ENCODE peak calls at places on chromosomes 2 and 18, in four cellular contexts. Y, U, N and W are unnamed samples.
A peak's percentile ranks its signal among the peaks of the same experiment; 100 is the strongest.

GRCh38 chr2:239661334-239662312 is 260.8 kb upstream of the HDAC4 start:
- DNase-seq in Y (no peak), U (no peak), N (no peak), W (peak; percentile 40)

GRCh38 chr18:1002653-1003178 is 98.0 kb downstream of the ADCYAP1 start:
- DNase-seq in Y (no peak), U (no peak), N (no peak), W (no peak)

GRCh38 chr2:206150631-206151030 is 8.6 kb downstream of the NDUFS1 start:
- DNase-seq in Y (no peak), U (no peak), N (no peak), W (no peak)

GRCh38 chr2:100137877-100138570 is 4.4 kb downstream of the AFF3 start:
- DNase-seq in Y (no peak), U (no peak), N (no peak), W (no peak)

GRCh38 chr2:219569635-219570034 is 1.7 kb downstream of the OBSL1 start:
- DNase-seq in Y (no peak), U (no peak), N (no peak), W (no peak)

GRCh38 chr2:165938237-165938636 is 15.3 kb downstream of the TTC21B start:
- DNase-seq in Y (no peak), U (no peak), N (no peak), W (no peak)

GRCh38 chr2:144032566-144032965 is 487.4 kb downstream of the ZEB2 start:
- DNase-seq in Y (no peak), U (no peak), N (no peak), W (no peak)

GRCh38 chr2:105919826-105920225 is 175.1 kb downstream of the NCK2 start:
- DNase-seq in Y (no peak), U (peak; percentile 55), N (peak; percentile 20), W (no peak)

GRCh38 chr2:157866202-157866601 is 9.9 kb downstream of the ACVR1 start:
- DNase-seq in Y (no peak), U (no peak), N (no peak), W (no peak)

GRCh38 chr2:101566632-101567228 is 91.8 kb upstream of the RFX8 start:
- DNase-seq in Y (no peak), U (no peak), N (no peak), W (no peak)

GRCh38 chr2:8315766-8316165 is 366.1 kb upstream of the ID2 start:
- DNase-seq in Y (no peak), U (no peak), N (no peak), W (peak; percentile 13)

GRCh38 chr2:673615-674318 is 3.4 kb downstream of the TMEM18 start:
- DNase-seq in Y (no peak), U (no peak), N (no peak), W (no peak)

GRCh38 chr2:213834331-213834730 is 550.1 kb downstream of the SPAG16 start:
- DNase-seq in Y (peak; percentile 14), U (no peak), N (no peak), W (no peak)

GRCh38 chr18:8362863-8363262 is 246.4 kb upstream of the RAB12 start:
- DNase-seq in Y (no peak), U (peak; percentile 29), N (no peak), W (no peak)

GRCh38 chr2:12507295-12507694 is 209.4 kb upstream of the TRIB2 start:
- DNase-seq in Y (peak; percentile 97), U (no peak), N (no peak), W (no peak)

GRCh38 chr2:39523308-39524044 is 86.4 kb upstream of the MAP4K3 start:
- DNase-seq in Y (peak; percentile 80), U (no peak), N (no peak), W (no peak)

GRCh38 chr2:204538179-204539009 is 6.9 kb upstream of the PARD3B start:
- DNase-seq in Y (no peak), U (no peak), N (no peak), W (no peak)

GRCh38 chr18:34352385-34353163 is 127.9 kb upstream of the NOL4 start:
- DNase-seq in Y (no peak), U (no peak), N (no peak), W (no peak)
- TF ChIP-seq CTCF in Y (peak; percentile 11), U (no peak), N (peak; percentile 45), W (peak; percentile 49)

GRCh38 chr2:231900486-231900942 is 25.7 kb downstream of the NPPC start:
- DNase-seq in Y (no peak), U (no peak), N (peak; percentile 97), W (peak; percentile 92)
- TF ChIP-seq CTCF in Y (peak; percentile 73), U (peak; percentile 49), N (peak; percentile 86), W (peak; percentile 81)

GRCh38 chr2:127675335-127676261 is at the start of gene LIMS2:
- DNase-seq in Y (no peak), U (peak; percentile 86), N (no peak), W (peak; percentile 88)
- TF ChIP-seq CTCF in Y (peak; percentile 34), U (no peak), N (no peak), W (peak; percentile 35)

GRCh38 chr2:224039080-224039769 is at the start of gene SERPINE2:
- DNase-seq in Y (peak; percentile 53), U (no peak), N (peak; percentile 61), W (peak; percentile 85)
- TF ChIP-seq CTCF in Y (peak; percentile 77), U (no peak), N (peak; percentile 26), W (peak; percentile 67)